ENCODE peak calls at places on chromosomes 6 and 20, in five cellular contexts. Z, B, M, E and F are unnamed samples.

GRCh38 chr20:1669304-1669703 is 11.7 kb upstream of the SIRPG start:
- DNase-seq in B (peak), M (no peak), E (no peak), Z (no peak), F (no peak)

GRCh38 chr6:134932121-134932520 is 17.8 kb downstream of the ALDH8A1 start:
- DNase-seq in Z (no peak), E (no peak), M (no peak), B (no peak), F (no peak)

GRCh38 chr6:111566873-111567517 is 38.7 kb downstream of the TRAF3IP2 start:
- DNase-seq in Z (no peak), B (no peak), E (no peak), M (no peak), F (no peak)

GRCh38 chr6:151675746-151676459 is 131.6 kb upstream of the ESR1 start:
- DNase-seq in B (no peak), E (no peak), Z (peak), M (peak), F (peak)

GRCh38 chr6:32956176-32956575 is 3.3 kb upstream of the HLA-DMA start:
- DNase-seq in E (no peak), Z (no peak), B (no peak), M (no peak), F (no peak)

GRCh38 chr6:136039185-136039584 is 187.7 kb downstream of the PDE7B start:
- DNase-seq in E (no peak), M (no peak), B (no peak), Z (no peak), F (no peak)

GRCh38 chr6:93972791-93973190 is 553.4 kb upstream of the EPHA7 start:
- DNase-seq in M (no peak), Z (no peak), E (no peak), B (no peak), F (no peak)

GRCh38 chr20:760751-761417 is 7.4 kb downstream of the SLC52A3 start:
- DNase-seq in E (no peak), B (no peak), Z (peak), M (peak), F (no peak)

GRCh38 chr6:157787080-157787479 is 36.0 kb upstream of the SNX9 start:
- DNase-seq in Z (no peak), B (no peak), M (no peak), E (no peak), F (peak)

GRCh38 chr6:117481278-117481925 is 1.1 kb upstream of the DCBLD1 start:
- DNase-seq in E (no peak), B (no peak), M (no peak), Z (no peak), F (peak)

GRCh38 chr6:134235937-134236751 is 81.8 kb downstream of the SGK1 start:
- DNase-seq in Z (no peak), B (no peak), M (peak), E (no peak), F (no peak)

GRCh38 chr20:62598761-62599194 is 43.5 kb upstream of the SLCO4A1 start:
- DNase-seq in Z (no peak), B (no peak), E (no peak), M (peak), F (peak)

GRCh38 chr6:89492025-89492640 is 59.2 kb downstream of the ANKRD6 start:
- DNase-seq in Z (no peak), M (no peak), B (no peak), E (no peak), F (no peak)

GRCh38 chr6:40947876-40948514 is 91.0 kb downstream of the UNC5CL start:
- DNase-seq in E (no peak), M (peak), Z (no peak), B (peak), F (no peak)

GRCh38 chr6:166336847-166337246 is 5.5 kb downstream of the SFT2D1 start:
- DNase-seq in B (no peak), E (no peak), M (no peak), Z (no peak), F (no peak)

GRCh38 chr6:90466191-90466940 is 120.5 kb downstream of the MAP3K7 start:
- DNase-seq in E (no peak), B (no peak), Z (no peak), M (no peak), F (no peak)

GRCh38 chr6:25366785-25367657 is 87.8 kb downstream of the CARMIL1 start:
- DNase-seq in M (no peak), Z (no peak), B (no peak), E (no peak), F (no peak)

GRCh38 chr20:41340327-41341055 is at the start of gene LPIN3:
- DNase-seq in B (no peak), E (peak), Z (peak), M (peak), F (peak)

GRCh38 chr20:50138120-50138478 is 15.4 kb downstream of the PEDS1 start:
- DNase-seq in E (no peak), B (no peak), M (no peak), Z (no peak), F (no peak)